ENCODE peak calls at places on chromosomes 4 and X, in nine cellular contexts. V is heart left ventricle, Q is lower leg skin, P is heart right ventricle, L is NT2/D1, E is GM12865, D is endothelial cell of umbilical vein, I is dorsolateral prefrontal cortex, A is A549. M is an unnamed sample.

GRCh38 chr4:3657917-3658913 is 108.0 kb upstream of the ADRA2C start:
- DNase-seq in P (peak), A (no peak), Q (peak), V (peak), E (no peak), I (no peak), L (no peak), D (no peak), M (peak)

GRCh38 chr4:139786494-139787354 is 121.1 kb downstream of the MGST2 start:
- DNase-seq in P (no peak), L (no peak), I (no peak), D (no peak), A (no peak), E (no peak), V (no peak), Q (no peak), M (no peak)

GRCh38 chr4:78922207-78922606 is 17.0 kb downstream of the PAQR3 start:
- DNase-seq in P (no peak), E (no peak), Q (no peak), I (no peak), V (no peak), D (no peak), A (no peak), L (no peak), M (peak)

GRCh38 chr4:44425614-44426208 is 22.9 kb downstream of the KCTD8 start:
- DNase-seq in D (peak), L (no peak), I (peak), P (no peak), V (no peak), A (no peak), Q (no peak), E (no peak), M (no peak)

GRCh38 chrX:41350150-41350975 is 16.4 kb downstream of the DDX3X start:
- DNase-seq in E (no peak), L (no peak), V (no peak), A (no peak), Q (no peak), P (no peak), I (no peak), D (peak), M (peak)

GRCh38 chr4:1633993-1634392 is 50.1 kb downstream of the FAM53A start:
- DNase-seq in L (no peak), I (no peak), Q (no peak), D (no peak), V (no peak), E (no peak), A (no peak), P (no peak), M (no peak)

GRCh38 chr4:25859429-25860148 is 3.2 kb downstream of the SEL1L3 start:
- DNase-seq in E (peak), V (no peak), D (peak), A (no peak), P (no peak), I (no peak), L (no peak), Q (no peak), M (no peak)

GRCh38 chr4:472881-473574 is 25.9 kb downstream of the ZNF721 start:
- DNase-seq in E (peak), A (peak), V (no peak), L (peak), P (no peak), Q (peak), I (peak), D (peak), M (peak)

GRCh38 chr4:146333187-146333894 is 119.0 kb downstream of the REELD1 start:
- DNase-seq in L (no peak), A (no peak), D (no peak), I (no peak), V (no peak), E (peak), Q (no peak), P (no peak), M (peak)

GRCh38 chrX:150348365-150348764 is 14.8 kb upstream of the MAMLD1 start:
- DNase-seq in L (peak), V (no peak), P (no peak), D (no peak), I (no peak), Q (no peak), E (no peak), A (no peak), M (no peak)

GRCh38 chr4:102564399-102564921 is 63.3 kb downstream of the NFKB1 start:
- DNase-seq in V (no peak), E (peak), A (no peak), P (no peak), D (no peak), Q (no peak), I (no peak), L (no peak), M (peak)

GRCh38 chr4:12894062-12894461 is 590.1 kb downstream of the RAB28 start:
- DNase-seq in V (no peak), Q (no peak), I (no peak), P (no peak), D (no peak), L (no peak), E (no peak), A (no peak), M (no peak)

GRCh38 chr4:185276036-185276435 is 66.6 kb downstream of the SNX25 start:
- DNase-seq in P (no peak), E (no peak), Q (no peak), V (no peak), I (no peak), D (peak), A (no peak), L (no peak), M (peak)

GRCh38 chr4:8320386-8320750 is 50.8 kb downstream of the HTRA3 start:
- DNase-seq in I (no peak), A (no peak), L (no peak), V (no peak), Q (peak), D (no peak), P (peak), E (peak), M (no peak)

GRCh38 chr4:87785858-87786509 is 13.4 kb upstream of the IBSP start:
- DNase-seq in L (no peak), D (no peak), V (no peak), I (no peak), A (no peak), E (no peak), Q (no peak), P (no peak), M (no peak)

GRCh38 chrX:40171513-40172168 is 73.9 kb upstream of the BCOR start:
- DNase-seq in D (peak), P (no peak), I (no peak), L (no peak), A (no peak), V (no peak), Q (no peak), E (peak), M (peak)

GRCh38 chrX:56733459-56734046 is 4.5 kb downstream of the NBDY start:
- DNase-seq in P (peak), Q (no peak), I (no peak), E (peak), V (peak), L (peak), A (peak), D (peak), M (peak)

GRCh38 chr4:146978641-146979040 is 33.0 kb upstream of the TTC29 start:
- DNase-seq in P (no peak), E (no peak), V (no peak), Q (no peak), L (no peak), D (no peak), A (no peak), I (no peak), M (peak)

GRCh38 chr4:6307230-6307629 is 37.6 kb downstream of the WFS1 start:
- DNase-seq in V (no peak), P (no peak), E (no peak), A (no peak), Q (no peak), I (no peak), D (no peak), L (no peak), M (no peak)

GRCh38 chrX:134520860-134521390 is 61.0 kb downstream of the HPRT1 start:
- DNase-seq in L (peak), A (peak), V (peak), P (peak), D (peak), E (peak), I (no peak), Q (no peak), M (peak)

GRCh38 chrX:119468186-119468929 is at the start of gene SLC25A5:
- DNase-seq in A (peak), I (peak), P (peak), Q (peak), V (peak), D (peak), L (peak), E (peak), M (peak)

GRCh38 chrX:143536176-143536575 is 18.9 kb upstream of the SPANXN3 start:
- DNase-seq in Q (no peak), D (no peak), L (no peak), I (peak), E (no peak), A (no peak), V (no peak), P (no peak), M (no peak)

GRCh38 chrX:139974496-139974895 is 9.2 kb upstream of the CXorf66 start:
- DNase-seq in A (no peak), P (no peak), V (no peak), E (no peak), D (no peak), I (no peak), L (no peak), Q (no peak), M (no peak)

GRCh38 chrX:43702660-43703059 is 46.6 kb downstream of the MAOA start:
- DNase-seq in Q (no peak), D (peak), P (no peak), A (no peak), V (no peak), L (no peak), I (no peak), E (no peak), M (no peak)

GRCh38 chr4:54499308-54500074 is 158.3 kb upstream of the KIT start:
- DNase-seq in I (no peak), L (no peak), D (no peak), Q (no peak), V (no peak), A (no peak), E (no peak), P (no peak), M (peak)

GRCh38 chr4:1400861-1401408 is 5.3 kb downstream of the NKX1-1 start:
- DNase-seq in V (peak), L (no peak), E (no peak), I (peak), A (no peak), P (no peak), D (no peak), Q (peak), M (no peak)

GRCh38 chrX:22740836-22741235 is 258.9 kb upstream of the DDX53 start:
- DNase-seq in I (no peak), D (peak), P (no peak), V (no peak), E (no peak), A (no peak), Q (no peak), L (no peak), M (no peak)

GRCh38 chrX:43618376-43619205 is 37.5 kb upstream of the MAOA start:
- DNase-seq in Q (no peak), P (no peak), I (no peak), L (peak), D (no peak), V (no peak), A (no peak), E (no peak), M (no peak)

GRCh38 chrX:32673193-32673592 is 538.2 kb downstream of the DMD start:
- DNase-seq in A (no peak), D (peak), V (no peak), Q (no peak), I (no peak), E (peak), P (no peak), L (peak), M (no peak)

GRCh38 chrX:155071694-155072215 is 447 bp downstream of the BRCC3 start:
- DNase-seq in I (no peak), V (no peak), D (no peak), Q (no peak), L (no peak), P (no peak), A (no peak), E (peak), M (no peak)

GRCh38 chrX:151776113-151776790 is 41.7 kb downstream of the CNGA2 start:
- DNase-seq in Q (peak), L (peak), A (no peak), E (no peak), D (no peak), V (peak), I (no peak), P (peak), M (peak)

GRCh38 chr4:139528377-139529005 is 27.5 kb downstream of the SETD7 start:
- DNase-seq in Q (no peak), L (no peak), V (peak), E (peak), A (no peak), P (peak), I (no peak), D (no peak), M (peak)

GRCh38 chr4:55604996-55605395 is 13.0 kb upstream of the PDCL2 start:
- DNase-seq in E (no peak), Q (no peak), V (no peak), I (no peak), L (no peak), P (no peak), A (no peak), D (no peak), M (no peak)
- H3K4me3 ChIP-seq in E (no peak), Q (no peak), V (no peak), I (no peak), L (no peak), P (no peak), A (no peak), D (no peak), M (no peak)

GRCh38 chr4:156103306-156103705 is 149.6 kb upstream of the CTSO start:
- DNase-seq in E (no peak), P (no peak), A (no peak), D (no peak), Q (no peak), I (no peak), L (no peak), V (no peak), M (peak)
- H3K4me3 ChIP-seq in E (no peak), P (no peak), A (no peak), D (no peak), Q (no peak), I (no peak), L (no peak), V (no peak), M (no peak)

DNA sequence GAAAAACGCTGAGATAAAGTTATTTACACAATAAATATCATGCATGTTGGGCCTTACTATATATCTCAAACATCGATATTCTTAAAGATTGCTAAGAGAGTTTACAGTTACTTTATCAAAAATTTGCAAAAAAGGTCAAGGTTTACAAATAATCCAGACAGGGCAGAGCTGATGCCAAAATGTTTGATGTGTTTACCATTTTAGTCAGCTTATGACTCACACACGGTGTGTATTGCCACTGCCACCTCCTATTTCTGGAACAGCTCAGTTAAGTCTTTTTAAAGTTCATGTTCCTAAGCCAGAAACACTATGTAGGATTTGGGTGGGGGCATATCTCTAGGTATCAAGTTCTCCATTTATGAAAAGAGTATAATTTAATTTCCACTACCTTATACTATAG is 580.6 kb downstream of the INPP4B start:
- DNase-seq in L (no peak), P (peak), E (peak), V (peak), D (peak), A (peak), Q (no peak), I (no peak), M (peak)
- H3K4me3 ChIP-seq in L (no peak), P (no peak), E (no peak), V (no peak), D (no peak), A (no peak), Q (no peak), I (no peak), M (no peak)

GRCh38 chr4:77819409-77819835 is 254 bp upstream of the CNOT6L start:
- DNase-seq in I (no peak), D (no peak), E (no peak), V (no peak), P (no peak), L (no peak), A (no peak), Q (no peak), M (no peak)
- H3K4me3 ChIP-seq in I (peak), D (peak), E (peak), V (peak), P (peak), L (peak), A (peak), Q (peak), M (peak)

GRCh38 chr4:89049853-89050252 is 7.1 kb downstream of the FAM13A start:
- DNase-seq in E (no peak), V (no peak), L (no peak), I (no peak), D (no peak), P (no peak), A (no peak), Q (no peak), M (no peak)

GRCh38 chr4:89056292-89056952 is 563 bp downstream of the FAM13A start:
- DNase-seq in P (no peak), V (no peak), I (no peak), A (no peak), D (no peak), E (no peak), Q (no peak), L (no peak), M (no peak)

GRCh38 chr4:89056953-89057398 is at the start of gene FAM13A:
- DNase-seq in E (peak), I (peak), Q (peak), V (peak), A (peak), P (peak), L (peak), D (peak), M (peak)

GRCh38 chr4:89055157-89056080 is 1.6 kb downstream of the FAM13A start:
- DNase-seq in V (no peak), P (no peak), D (no peak), L (no peak), E (no peak), A (no peak), Q (no peak), I (no peak), M (no peak)

DNA sequence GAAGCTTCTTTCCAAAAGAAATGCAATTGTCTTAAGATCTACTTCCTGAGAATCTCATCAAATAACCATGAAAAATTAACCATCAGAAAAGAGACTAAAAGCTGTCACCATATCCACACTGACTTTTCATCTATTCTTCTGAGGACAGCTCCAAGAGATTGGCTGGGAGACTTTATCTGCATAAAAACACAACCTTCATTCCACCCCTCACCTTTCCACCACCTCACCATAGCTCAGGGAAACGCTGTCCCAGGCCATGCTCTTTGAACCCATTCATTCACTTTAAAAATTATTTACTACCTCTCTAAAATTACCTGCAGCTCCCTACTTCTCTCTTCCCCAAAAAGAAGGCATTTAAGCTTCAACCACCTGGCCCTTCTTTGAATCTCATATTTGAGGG is 2.4 kb downstream of the FAM13A start:
- DNase-seq in I (no peak), V (no peak), Q (no peak), P (no peak), D (no peak), A (no peak), L (no peak), E (no peak), M (no peak)
- H3K4me3 ChIP-seq in I (no peak), V (no peak), Q (no peak), P (no peak), D (no peak), A (no peak), L (peak), E (no peak), M (no peak)

GRCh38 chrX:101062171-101062570 is 10.3 kb upstream of the TRMT2B start:
- DNase-seq in D (no peak), A (no peak), Q (no peak), L (no peak), I (no peak), V (no peak), E (no peak), P (no peak), M (peak)
- H3K4me3 ChIP-seq in D (no peak), A (no peak), Q (no peak), L (no peak), I (no peak), V (no peak), E (no peak), P (no peak), M (no peak)

GRCh38 chrX:109622270-109622669 is 2.7 kb downstream of the KCNE5 start:
- DNase-seq in E (no peak), V (peak), L (no peak), P (no peak), Q (no peak), A (no peak), D (no peak), I (no peak), M (no peak)

GRCh38 chrX:109629310-109629709 is 4.3 kb upstream of the KCNE5 start:
- DNase-seq in V (no peak), A (no peak), D (peak), L (no peak), E (no peak), P (no peak), Q (no peak), I (no peak), M (no peak)

GRCh38 chrX:109624022-109624421 is 950 bp downstream of the KCNE5 start:
- DNase-seq in E (no peak), A (no peak), D (no peak), V (no peak), Q (no peak), L (no peak), P (no peak), I (peak), M (no peak)

GRCh38 chrX:109626637-109627036 is 1.7 kb upstream of the KCNE5 start:
- DNase-seq in V (no peak), A (no peak), P (no peak), E (no peak), L (no peak), D (no peak), I (no peak), Q (no peak), M (no peak)

GRCh38 chrX:109624641-109625311 is at the start of gene KCNE5:
- DNase-seq in P (no peak), L (no peak), I (no peak), V (no peak), A (no peak), D (no peak), E (no peak), Q (no peak), M (no peak)
- H3K4me3 ChIP-seq in P (peak), L (peak), I (peak), V (no peak), A (no peak), D (no peak), E (no peak), Q (no peak), M (no peak)